ENCODE peak calls at places on chromosomes 16 and 17, in seven cellular contexts. W, R, Q, V, Z, S and B are unnamed samples.

GRCh38 chr16:69741519-69741918 is 13.2 kb downstream of the NOB1 start:
- DNase-seq in W (peak; percentile 72), R (no peak), Q (no peak), V (no peak), Z (no peak), S (no peak), B (no peak)

GRCh38 chr16:55379876-55380390 is 55.9 kb downstream of the IRX6 start:
- DNase-seq in W (no peak), R (no peak), Q (no peak), V (no peak), Z (no peak), S (no peak), B (no peak)

GRCh38 chr16:23382279-23382678 is 70.7 kb downstream of the COG7 start:
- DNase-seq in W (no peak), R (no peak), Q (no peak), V (no peak), Z (no peak), S (no peak), B (no peak)

GRCh38 chr17:28807925-28808641 is 34.5 kb downstream of the FAM222B start:
- DNase-seq in W (peak; percentile 80), R (peak; percentile 51), Q (no peak), V (no peak), Z (no peak), S (peak; percentile 29), B (no peak)

GRCh38 chr17:80746262-80746935 is 201.8 kb downstream of the RPTOR start:
- DNase-seq in W (no peak), R (no peak), Q (no peak), V (no peak), Z (no peak), S (no peak), B (no peak)

GRCh38 chr16:49491111-49491670 is 117.6 kb downstream of the C16orf78 start:
- DNase-seq in W (no peak), R (no peak), Q (no peak), V (no peak), Z (no peak), S (peak; percentile 14), B (no peak)

GRCh38 chr16:86887416-86887815 is 309.1 kb downstream of the FOXL1 start:
- DNase-seq in W (no peak), R (no peak), Q (no peak), V (no peak), Z (no peak), S (no peak), B (no peak)

GRCh38 chr17:80477647-80478478 is 1.5 kb upstream of the NPTX1 start:
- DNase-seq in W (peak; percentile 23), R (no peak), Q (no peak), V (peak; percentile 63), Z (no peak), S (no peak), B (no peak)

GRCh38 chr17:7102421-7102820 is 12.2 kb downstream of the ASGR2 start:
- DNase-seq in W (no peak), R (no peak), Q (no peak), V (no peak), Z (no peak), S (no peak), B (no peak)

GRCh38 chr17:82974136-82974952 is 105.1 kb upstream of the METRNL start:
- DNase-seq in W (no peak), R (no peak), Q (no peak), V (no peak), Z (no peak), S (no peak), B (no peak)

GRCh38 chr17:51668963-51669246 is 408.6 kb downstream of the UTP18 start:
- DNase-seq in W (no peak), R (no peak), Q (no peak), V (no peak), Z (no peak), S (no peak), B (no peak)

GRCh38 chr17:39633570-39634183 is 3.3 kb upstream of the STARD3 start:
- DNase-seq in W (no peak), R (no peak), Q (no peak), V (no peak), Z (no peak), S (no peak), B (no peak)

GRCh38 chr17:12727076-12727750 is 61.5 kb downstream of the MYOCD start:
- DNase-seq in W (peak; percentile 91), R (no peak), Q (no peak), V (no peak), Z (no peak), S (no peak), B (no peak)

GRCh38 chr17:21419299-21420239 is 43.4 kb downstream of the KCNJ12 start:
- DNase-seq in W (no peak), R (no peak), Q (peak; percentile 28), V (peak; percentile 32), Z (peak; percentile 80), S (no peak), B (no peak)

GRCh38 chr16:26963109-26963508 is 103.6 kb upstream of the C16orf82 start:
- DNase-seq in W (peak; percentile 4), R (peak; percentile 74), Q (no peak), V (peak; percentile 60), Z (no peak), S (no peak), B (no peak)

GRCh38 chr16:17555176-17555575 is 84.4 kb upstream of the XYLT1 start:
- DNase-seq in W (peak; percentile 32), R (no peak), Q (no peak), V (no peak), Z (no peak), S (no peak), B (no peak)

GRCh38 chr17:60442271-60443201 is 20.2 kb downstream of the CHCT1 start:
- DNase-seq in W (peak; percentile 60), R (no peak), Q (no peak), V (no peak), Z (no peak), S (no peak), B (no peak)

GRCh38 chr16:66932076-66932475 is 2.1 kb downstream of the CIAO2B start:
- DNase-seq in W (no peak), R (no peak), Q (no peak), V (no peak), Z (no peak), S (no peak), B (no peak)

GRCh38 chr17:17117923-17118322 is 75.7 kb downstream of the MPRIP start:
- DNase-seq in W (no peak), R (no peak), Q (no peak), V (no peak), Z (no peak), S (no peak), B (no peak)

GRCh38 chr17:21278304-21279197 is 6.0 kb upstream of the MAP2K3 start:
- DNase-seq in W (peak; percentile 58), R (no peak), Q (peak; percentile 20), V (peak; percentile 52), Z (peak; percentile 61), S (peak; percentile 52), B (peak; percentile 42)

GRCh38 chr16:29148867-29149272 is 164.0 kb downstream of the LAT start:
- DNase-seq in W (no peak), R (no peak), Q (peak; percentile 47), V (peak; percentile 64), Z (peak; percentile 93), S (peak; percentile 45), B (peak; percentile 54)

GRCh38 chr17:39209317-39210092 is 9.4 kb downstream of the RPL19 start:
- DNase-seq in W (peak; percentile 39), R (peak; percentile 70), Q (peak; percentile 69), V (peak; percentile 78), Z (peak; percentile 66), S (peak; percentile 91), B (peak; percentile 46)

GRCh38 chr17:6668727-6669425 is 17.3 kb downstream of the C17orf100 start:
- DNase-seq in W (no peak), R (no peak), Q (no peak), V (no peak), Z (no peak), S (no peak), B (no peak)

GRCh38 chr16:86554599-86554916 is 477 bp downstream of the MTHFSD start:
- DNase-seq in W (no peak), R (no peak), Q (no peak), V (no peak), Z (no peak), S (no peak), B (no peak)

GRCh38 chr17:32518856-32519768 is 32.3 kb downstream of the CDK5R1 start:
- DNase-seq in W (peak; percentile 81), R (no peak), Q (peak; percentile 57), V (peak; percentile 73), Z (peak; percentile 64), S (no peak), B (peak; percentile 46)

GRCh38 chr16:11629071-11630030 is 38.9 kb upstream of the SNN start:
- DNase-seq in W (peak; percentile 61), R (no peak), Q (peak; percentile 41), V (no peak), Z (no peak), S (peak; percentile 45), B (no peak)

GRCh38 chr17:50935201-50936124 is 69.3 kb upstream of the TOB1 start:
- DNase-seq in W (peak; percentile 91), R (no peak), Q (no peak), V (no peak), Z (no peak), S (peak; percentile 84), B (no peak)

GRCh38 chr16:25291580-25291979 is 33.9 kb upstream of the ZKSCAN2 start:
- DNase-seq in W (no peak), R (no peak), Q (no peak), V (no peak), Z (no peak), S (no peak), B (no peak)